ENCODE peak calls at places on chromosome 19, in nine cellular contexts. B is tibial nerve; S is ovary; M is CD4-positive, alpha-beta T cell; E is Ammon's horn; T is CD14-positive monocyte; F is NCI-H748 treated with DMSO at 0.1 percent for 48 hours; C is HTR-8/SVneo; A is activated CD4-positive, alpha-beta T cell treated with anti-CD3 and anti-CD28 coated beads, Interleukin-2, amount 10 ng/mL, durations not matched to agents 7 days and 5 days. Z is an unnamed sample.

GRCh38 chr19:16886305-16886880 is 2.4 kb upstream of the F2RL3 start:
- DNase-seq in T (no peak), F (no peak), M (no peak), S (peak), B (no peak), C (no peak), E (no peak), A (no peak), Z (no peak)

GRCh38 chr19:52398091-52398461 is 427 bp downstream of the ZNF528 start:
- DNase-seq in F (no peak), S (no peak), T (no peak), E (no peak), C (no peak), A (no peak), M (no peak), B (no peak), Z (no peak)

GRCh38 chr19:42074513-42075363 is 1.2 kb upstream of the ZNF574 start:
- DNase-seq in B (no peak), S (peak), C (peak), M (no peak), F (no peak), A (no peak), E (peak), T (no peak), Z (no peak)

GRCh38 chr19:485583-486236 is 10.6 kb upstream of the MADCAM1 start:
- DNase-seq in M (no peak), F (peak), E (peak), B (peak), C (no peak), S (peak), A (no peak), T (no peak), Z (peak)

GRCh38 chr19:55353803-55354697 is 469 bp downstream of the COX6B2 start:
- DNase-seq in S (peak), B (no peak), F (peak), C (peak), M (peak), T (no peak), A (peak), E (no peak), Z (peak)

GRCh38 chr19:7751157-7751783 is 3.9 kb upstream of the CD209 start:
- DNase-seq in M (no peak), E (no peak), B (no peak), C (no peak), A (no peak), F (no peak), T (peak), S (no peak), Z (no peak)

GRCh38 chr19:35027851-35028599 is 2.2 kb upstream of the SCN1B start:
- DNase-seq in E (no peak), A (no peak), B (no peak), M (no peak), C (no peak), T (no peak), F (no peak), S (no peak), Z (no peak)

GRCh38 chr19:1068111-1069001 is 1.4 kb downstream of the ARHGAP45 start:
- DNase-seq in M (peak), T (peak), A (peak), F (no peak), E (peak), C (no peak), S (peak), B (no peak), Z (no peak)

GRCh38 chr19:35935911-35936737 is at the start of gene LRFN3:
- DNase-seq in C (peak), E (peak), S (peak), T (no peak), B (peak), F (peak), M (peak), A (peak), Z (peak)

GRCh38 chr19:44618640-44619357 is 5.4 kb downstream of the IGSF23 start:
- DNase-seq in C (no peak), A (no peak), E (no peak), B (no peak), S (no peak), M (no peak), T (no peak), F (no peak), Z (no peak)

GRCh38 chr19:47489072-47489914 is 5.3 kb upstream of the KPTN start:
- DNase-seq in F (no peak), E (no peak), A (no peak), S (no peak), C (no peak), B (no peak), M (no peak), T (no peak), Z (no peak)

GRCh38 chr19:45147835-45148676 is 12.7 kb downstream of the NKPD1 start:
- DNase-seq in A (no peak), F (no peak), E (no peak), M (no peak), S (no peak), C (no peak), B (no peak), T (no peak), Z (no peak)

GRCh38 chr19:14160017-14160703 is 23.8 kb upstream of the ASF1B start:
- DNase-seq in B (no peak), E (no peak), C (no peak), F (no peak), M (no peak), T (no peak), A (no peak), S (no peak), Z (no peak)

GRCh38 chr19:39203372-39204341 is at the start of gene SYCN:
- DNase-seq in C (no peak), M (no peak), F (no peak), A (no peak), E (no peak), S (no peak), B (no peak), T (no peak), Z (no peak)

GRCh38 chr19:41377977-41378707 is 1.8 kb downstream of the TMEM91 start:
- DNase-seq in S (peak), E (no peak), T (no peak), C (no peak), F (no peak), M (no peak), B (no peak), A (no peak), Z (peak)

GRCh38 chr19:1671716-1672037 is 19.3 kb upstream of the TCF3 start:
- DNase-seq in T (no peak), C (no peak), A (no peak), E (no peak), B (no peak), M (no peak), F (no peak), S (no peak), Z (no peak)

GRCh38 chr19:17590780-17591688 is 35.6 kb downstream of the COLGALT1 start:
- DNase-seq in M (no peak), E (no peak), T (no peak), S (no peak), F (no peak), A (no peak), B (no peak), C (no peak), Z (no peak)

GRCh38 chr19:29671393-29672076 is 6.3 kb downstream of the PLEKHF1 start:
- DNase-seq in M (peak), S (no peak), E (no peak), C (no peak), B (no peak), A (peak), F (peak), T (no peak), Z (no peak)

GRCh38 chr19:12804051-12804450 is 2.2 kb downstream of the THSD8 start:
- DNase-seq in S (peak), B (no peak), A (no peak), E (no peak), F (no peak), C (no peak), M (no peak), T (no peak), Z (no peak)

GRCh38 chr19:50003810-50004419 is 21.3 kb downstream of the VRK3 start:
- DNase-seq in C (peak), M (no peak), B (no peak), A (peak), T (no peak), E (peak), F (no peak), S (no peak), Z (no peak)

GRCh38 chr19:49017666-49018351 is 918 bp upstream of the LHB start:
- DNase-seq in S (peak), A (peak), M (peak), C (no peak), F (peak), T (no peak), B (no peak), E (no peak), Z (peak)

GRCh38 chr19:7911509-7912143 is 3.0 kb upstream of the TGFBR3L start:
- DNase-seq in F (no peak), E (no peak), B (no peak), A (no peak), S (peak), M (no peak), T (no peak), C (no peak), Z (no peak)

GRCh38 chr19:53571339-53571738 is 33.4 kb downstream of the ZNF331 start:
- DNase-seq in E (no peak), S (no peak), T (no peak), A (no peak), B (no peak), C (no peak), F (no peak), M (no peak), Z (no peak)

GRCh38 chr19:45056831-45057230 is 18.0 kb downstream of the CLASRP start:
- DNase-seq in A (no peak), F (no peak), M (no peak), B (no peak), E (no peak), C (no peak), T (no peak), S (no peak), Z (no peak)

GRCh38 chr19:23312515-23312914 is 62.3 kb upstream of the ZNF724 start:
- DNase-seq in S (no peak), E (no peak), F (no peak), C (no peak), A (no peak), M (no peak), B (no peak), T (no peak), Z (no peak)

GRCh38 chr19:30450101-30450500 is 77.9 kb downstream of the ZNF536 start:
- DNase-seq in S (peak), C (no peak), F (peak), T (no peak), B (no peak), M (no peak), A (no peak), E (peak), Z (no peak)

GRCh38 chr19:23855676-23856075 is 59.0 kb upstream of the ZNF726 start:
- DNase-seq in A (no peak), B (no peak), T (no peak), S (no peak), M (no peak), E (no peak), F (no peak), C (no peak), Z (no peak)

GRCh38 chr19:40806385-40807146 is 7.6 kb downstream of the EGLN2 start:
- DNase-seq in S (peak), B (peak), A (peak), F (peak), T (peak), C (peak), M (peak), E (peak), Z (peak)

Z was measured in retina.